ENCODE peak calls at places on chromosomes 6 and 20, in four cellular contexts. L is astrocyte of the spinal cord, U is GM20000, M is transverse colon. H is an unnamed sample.

GRCh38 chr6:30067460-30068139 is 602 bp downstream of the PPP1R11 start:
- DNase-seq in M (no peak), U (peak), L (no peak), H (no peak)

GRCh38 chr6:147067184-147067583 is 137.0 kb upstream of the STXBP5 start:
- DNase-seq in M (no peak), L (no peak), U (no peak), H (no peak)

GRCh38 chr6:32168807-32169206 is 4.4 kb downstream of the EGFL8 start:
- DNase-seq in L (no peak), U (no peak), M (no peak), H (no peak)

GRCh38 chr6:19892250-19892649 is 55.1 kb downstream of the ID4 start:
- DNase-seq in M (peak), U (no peak), L (no peak), H (no peak)

GRCh38 chr6:15036690-15037245 is 209.1 kb upstream of the JARID2 start:
- DNase-seq in M (peak), L (no peak), U (no peak), H (no peak)

GRCh38 chr20:39835040-39835842 is 853.8 kb downstream of the MAFB start:
- DNase-seq in U (no peak), L (no peak), M (no peak), H (no peak)

GRCh38 chr6:53483423-53484353 is 61.2 kb downstream of the GCLC start:
- DNase-seq in L (no peak), U (no peak), M (no peak), H (no peak)

GRCh38 chr20:62607366-62608217 is 34.7 kb upstream of the SLCO4A1 start:
- DNase-seq in M (no peak), U (no peak), L (no peak), H (no peak)

GRCh38 chr6:159762681-159763293 is 942 bp downstream of the ACAT2 start:
- DNase-seq in L (no peak), M (peak), U (peak), H (no peak)

GRCh38 chr6:63272397-63272796 is 47.4 kb downstream of the LGSN start:
- DNase-seq in M (no peak), L (peak), U (peak), H (no peak)

GRCh38 chr6:99604161-99605073 is 2.2 kb upstream of the PRDM13 start:
- DNase-seq in L (no peak), M (no peak), U (peak), H (no peak)

GRCh38 chr6:12456343-12456742 is 166.2 kb downstream of the EDN1 start:
- DNase-seq in L (no peak), U (no peak), M (no peak), H (no peak)

GRCh38 chr6:113104546-113105325 is 752.4 kb upstream of the MARCKS start:
- DNase-seq in U (no peak), L (peak), M (no peak), H (no peak)

GRCh38 chr6:11535801-11536230 is 1.7 kb upstream of the TMEM170B start:
- DNase-seq in M (no peak), L (peak), U (no peak), H (no peak)

GRCh38 chr20:63915471-63915870 is 20.5 kb downstream of the DNAJC5 start:
- DNase-seq in L (no peak), M (no peak), U (no peak), H (no peak)

GRCh38 chr6:49939993-49940498 is 23.9 kb downstream of the DEFB114 start:
- DNase-seq in M (no peak), L (no peak), U (no peak), H (no peak)

GRCh38 chr6:118844915-118845314 is 49.0 kb upstream of the ASF1A start:
- DNase-seq in U (peak), M (no peak), L (no peak), H (no peak)

GRCh38 chr20:36306557-36307411 is 645 bp downstream of the DLGAP4 start:
- DNase-seq in M (no peak), L (no peak), U (no peak), H (peak)

GRCh38 chr6:4101298-4101697 is 22.4 kb upstream of the FAM217A start:
- DNase-seq in L (no peak), U (no peak), M (no peak), H (no peak)

GRCh38 chr20:18943542-18943941 is 130.0 kb downstream of the SCP2D1 start:
- DNase-seq in M (no peak), U (no peak), L (no peak), H (peak)

GRCh38 chr20:10667560-10668167 is 6.1 kb downstream of the JAG1 start:
- DNase-seq in M (no peak), U (no peak), L (no peak), H (no peak)

GRCh38 chr6:101847690-101848089 is 454.2 kb downstream of the GRIK2 start:
- DNase-seq in U (no peak), L (no peak), M (no peak), H (no peak)

GRCh38 chr6:169263836-169264608 is 10.4 kb upstream of the THBS2 start:
- DNase-seq in M (peak), U (no peak), L (peak), H (no peak)

GRCh38 chr6:56891754-56892153 is 63.2 kb upstream of the BEND6 start:
- DNase-seq in U (peak), L (no peak), M (no peak), H (no peak)

GRCh38 chr20:1894471-1894950 is 696 bp upstream of the SIRPA start:
- DNase-seq in U (peak), L (peak), M (peak), H (peak)

GRCh38 chr20:44618318-44618731 is 33.2 kb downstream of the ADA start:
- DNase-seq in M (peak), U (no peak), L (no peak), H (no peak)

GRCh38 chr20:44057698-44058675 is 129.0 kb downstream of the JPH2 start:
- DNase-seq in L (no peak), M (no peak), U (no peak), H (no peak)

GRCh38 chr6:135062735-135063134 is 8.1 kb upstream of the HBS1L start:
- DNase-seq in U (no peak), L (no peak), M (no peak), H (no peak)
- TF ChIP-seq CTCF in U (no peak), L (no peak), M (no peak), H (no peak)

GRCh38 chr6:152313542-152314482 is 323.4 kb downstream of the SYNE1 start:
- DNase-seq in L (peak), M (no peak), U (no peak), H (no peak)
- TF ChIP-seq CTCF in L (no peak), M (no peak), U (no peak), H (no peak)

GRCh38 chr6:8904754-8905153 is 469.4 kb upstream of the SLC35B3 start:
- DNase-seq in M (no peak), U (no peak), L (no peak), H (no peak)
- TF ChIP-seq CTCF in M (no peak), U (peak), L (peak), H (peak)

GRCh38 chr6:104995989-104996617 is 39.2 kb downstream of the LIN28B start:
- DNase-seq in M (no peak), U (no peak), L (peak), H (no peak)
- TF ChIP-seq CTCF in M (no peak), U (no peak), L (no peak), H (peak)

GRCh38 chr6:117711369-117711768 is 36.1 kb downstream of the NUS1 start:
- DNase-seq in M (no peak), L (no peak), U (no peak), H (no peak)
- TF ChIP-seq CTCF in M (no peak), L (no peak), U (no peak), H (no peak)